ENCODE peak calls at places on chromosome 5, in five cellular contexts. Y, T, F, S and Q are unnamed samples.

GRCh38 chr5:17190242-17190778 is 27.1 kb upstream of the BASP1 start:
- DNase-seq in Y (no peak), T (peak; percentile 69), F (peak; percentile 68), S (peak; percentile 80), Q (no peak)

GRCh38 chr5:17373406-17374110 is 124.5 kb upstream of the TAF11L2 start:
- DNase-seq in Y (no peak), T (no peak), F (no peak), S (peak; percentile 91), Q (no peak)

GRCh38 chr5:149528661-149529060 is 22.6 kb downstream of the CSNK1A1 start:
- DNase-seq in Y (no peak), T (no peak), F (no peak), S (no peak), Q (no peak)

GRCh38 chr5:111757582-111758283 is 739 bp upstream of the NREP start:
- DNase-seq in Y (peak; percentile 78), T (peak; percentile 90), F (peak; percentile 89), S (peak; percentile 57), Q (peak; percentile 74)

GRCh38 chr5:56610093-56610698 is 205.2 kb upstream of the MAP3K1 start:
- DNase-seq in Y (no peak), T (no peak), F (no peak), S (no peak), Q (no peak)

GRCh38 chr5:141559481-141559880 is 59.3 kb downstream of the DIAPH1 start:
- DNase-seq in Y (no peak), T (no peak), F (no peak), S (no peak), Q (no peak)

GRCh38 chr5:135913713-135914626 is 18.3 kb upstream of the IL9 start:
- DNase-seq in Y (no peak), T (no peak), F (no peak), S (no peak), Q (no peak)

GRCh38 chr5:149938272-149938671 is 6.3 kb downstream of the PDE6A start:
- DNase-seq in Y (no peak), T (no peak), F (no peak), S (peak; percentile 51), Q (no peak)

GRCh38 chr5:96516631-96517071 is 83.6 kb upstream of the PCSK1 start:
- DNase-seq in Y (no peak), T (no peak), F (no peak), S (no peak), Q (no peak)

GRCh38 chr5:45696206-45696836 is at the start of gene HCN1:
- DNase-seq in Y (peak; percentile 8), T (no peak), F (peak; percentile 85), S (peak; percentile 48), Q (peak; percentile 83)

GRCh38 chr5:130871346-130872086 is 293.5 kb downstream of the HINT1 start:
- DNase-seq in Y (no peak), T (peak; percentile 25), F (peak; percentile 0), S (peak; percentile 25), Q (no peak)

GRCh38 chr5:115418788-115419187 is 122.3 kb upstream of the CCDC112 start:
- DNase-seq in Y (no peak), T (peak; percentile 93), F (peak; percentile 22), S (no peak), Q (no peak)

GRCh38 chr5:77630246-77631165 is 8.0 kb downstream of the OTP start:
- DNase-seq in Y (no peak), T (peak; percentile 89), F (peak; percentile 61), S (no peak), Q (peak; percentile 42)

GRCh38 chr5:81303563-81303962 is 2.2 kb downstream of the ZCCHC9 start:
- DNase-seq in Y (no peak), T (no peak), F (no peak), S (peak; percentile 97), Q (no peak)

GRCh38 chr5:53934126-53934856 is 373.9 kb downstream of the NDUFS4 start:
- DNase-seq in Y (no peak), T (no peak), F (no peak), S (peak; percentile 98), Q (no peak)

GRCh38 chr5:135269224-135269623 is 129.8 kb downstream of the MACROH2A1 start:
- DNase-seq in Y (no peak), T (no peak), F (no peak), S (no peak), Q (no peak)

GRCh38 chr5:122292357-122292756 is 19.7 kb upstream of the SNCAIP start:
- DNase-seq in Y (no peak), T (peak; percentile 30), F (no peak), S (peak; percentile 8), Q (no peak)